ENCODE peak calls at places on chromosomes 2 and 18, in four cellular contexts. W is fibroblast of the conjunctiva; O is HuH-7.5; R is activated CD4-positive, alpha-beta T cell treated with anti-CD3 and anti-CD28 coated beads for 48 hours. T is an unnamed sample.
A peak's percentile ranks its signal among the peaks of the same experiment; 100 is the strongest.

GRCh38 chr2:39385172-39385571 is 51.9 kb downstream of the MAP4K3 start:
- DNase-seq in W (no peak), O (no peak), R (no peak), T (no peak)

GRCh38 chr2:172210599-172210998 is 107.9 kb upstream of the DLX2 start:
- DNase-seq in W (no peak), O (no peak), R (no peak), T (no peak)

GRCh38 chr2:53958443-53958842 is 12.3 kb downstream of the PSME4 start:
- DNase-seq in W (no peak), O (no peak), R (no peak), T (no peak)

GRCh38 chr2:43276517-43276931 is 50.1 kb upstream of the ZFP36L2 start:
- DNase-seq in W (no peak), O (no peak), R (no peak), T (no peak)

GRCh38 chr2:116716444-116716843 is 1098.0 kb upstream of the DDX18 start:
- DNase-seq in W (no peak), O (no peak), R (no peak), T (no peak)

GRCh38 chr2:204574473-204574872 is 29.2 kb downstream of the PARD3B start:
- DNase-seq in W (no peak), O (no peak), R (no peak), T (no peak)

GRCh38 chr2:77479395-77479794 is 42.8 kb downstream of the LRRTM4 start:
- DNase-seq in W (no peak), O (no peak), R (no peak), T (no peak)

GRCh38 chr18:79570266-79571201 is 109.1 kb upstream of the CTDP1 start:
- DNase-seq in W (no peak), O (no peak), R (peak; percentile 43), T (peak; percentile 33)

GRCh38 chr18:47979611-47980200 is 49.2 kb upstream of the SMAD2 start:
- DNase-seq in W (no peak), O (no peak), R (no peak), T (no peak)

GRCh38 chr2:10006248-10007147 is 36.9 kb upstream of the KLF11 start:
- DNase-seq in W (no peak), O (no peak), R (peak; percentile 15), T (no peak)

GRCh38 chr2:179951680-179952079 is 55.4 kb downstream of the CWC22 start:
- DNase-seq in W (no peak), O (no peak), R (no peak), T (no peak)

GRCh38 chr2:181143790-181144300 is 163.4 kb downstream of the UBE2E3 start:
- DNase-seq in W (no peak), O (no peak), R (no peak), T (no peak)

GRCh38 chr2:144183744-144184143 is 336.2 kb downstream of the ZEB2 start:
- DNase-seq in W (peak; percentile 88), O (no peak), R (peak; percentile 84), T (no peak)

GRCh38 chr2:238863749-238864206 is 15.9 kb downstream of the TWIST2 start:
- DNase-seq in W (no peak), O (no peak), R (no peak), T (no peak)

GRCh38 chr18:29172151-29173015 is 995.5 kb upstream of the CDH2 start:
- DNase-seq in W (no peak), O (no peak), R (no peak), T (no peak)

GRCh38 chr2:10947005-10947440 is 35.3 kb downstream of the KCNF1 start:
- DNase-seq in W (no peak), O (no peak), R (peak; percentile 13), T (no peak)

GRCh38 chr2:75565523-75566449 is 5.0 kb upstream of the EVA1A start:
- DNase-seq in W (no peak), O (no peak), R (no peak), T (no peak)

GRCh38 chr2:215713393-215713792 is 277.5 kb upstream of the FN1 start:
- DNase-seq in W (peak; percentile 87), O (no peak), R (no peak), T (no peak)

GRCh38 chr2:172232638-172233253 is 130.0 kb upstream of the DLX2 start:
- DNase-seq in W (no peak), O (no peak), R (no peak), T (no peak)

GRCh38 chr2:43777306-43777926 is 3.6 kb downstream of the DYNC2LI1 start:
- DNase-seq in W (no peak), O (no peak), R (peak; percentile 57), T (no peak)

GRCh38 chr2:238716171-238716570 is 131.7 kb upstream of the TWIST2 start:
- DNase-seq in W (no peak), O (no peak), R (no peak), T (no peak)

GRCh38 chr2:74045454-74045853 is 60.7 kb downstream of the TET3 start:
- DNase-seq in W (no peak), O (no peak), R (no peak), T (no peak)

GRCh38 chr2:43098539-43098938 is 127.9 kb downstream of the ZFP36L2 start:
- DNase-seq in W (no peak), O (no peak), R (no peak), T (no peak)

GRCh38 chr2:168758970-168759820 is 43.2 kb upstream of the NOSTRIN start:
- DNase-seq in W (peak; percentile 47), O (peak; percentile 48), R (peak; percentile 11), T (no peak)

GRCh38 chr18:22113144-22113813 is 56.1 kb upstream of the GATA6 start:
- DNase-seq in W (no peak), O (no peak), R (no peak), T (no peak)

T was measured in smooth muscle cell of the brain vasculature.